ENCODE peak calls at places on chromosomes 1 and 21, in nine cellular contexts. One of them, this sample, is unnamed.

GRCh38 chr1:228513244-228513900 is 26.2 kb downstream of the RNF187 start:
- DNase-seq in ovary: no peak
- DNase-seq in K562: peak
- DNase-seq in A549: no peak
- DNase-seq in transverse colon: no peak
- DNase-seq in sigmoid colon: no peak
- DNase-seq in upper lobe of left lung: no peak
- DNase-seq in H1: no peak
- DNase-seq in esophagus muscularis mucosa: no peak
- DNase-seq in this sample: no peak

GRCh38 chr1:225441314-225442119 is 13.7 kb upstream of the LBR start:
- DNase-seq in ovary: no peak
- DNase-seq in K562: no peak
- DNase-seq in A549: peak
- DNase-seq in transverse colon: peak
- DNase-seq in sigmoid colon: peak
- DNase-seq in upper lobe of left lung: no peak
- DNase-seq in H1: no peak
- DNase-seq in esophagus muscularis mucosa: no peak
- DNase-seq in this sample: no peak

GRCh38 chr1:205642679-205643307 is 11.0 kb upstream of the ELK4 start:
- DNase-seq in ovary: no peak
- DNase-seq in K562: no peak
- DNase-seq in A549: no peak
- DNase-seq in transverse colon: no peak
- DNase-seq in sigmoid colon: no peak
- DNase-seq in upper lobe of left lung: no peak
- DNase-seq in H1: no peak
- DNase-seq in esophagus muscularis mucosa: no peak
- DNase-seq in this sample: no peak

GRCh38 chr21:43298546-43299440 is 128.1 kb downstream of the SIK1 start:
- DNase-seq in ovary: peak
- DNase-seq in K562: no peak
- DNase-seq in A549: no peak
- DNase-seq in transverse colon: no peak
- DNase-seq in sigmoid colon: no peak
- DNase-seq in upper lobe of left lung: no peak
- DNase-seq in H1: no peak
- DNase-seq in esophagus muscularis mucosa: no peak
- DNase-seq in this sample: no peak

GRCh38 chr1:117661027-117661426 is 55.2 kb downstream of the TENT5C start:
- DNase-seq in ovary: no peak
- DNase-seq in K562: no peak
- DNase-seq in A549: no peak
- DNase-seq in transverse colon: no peak
- DNase-seq in sigmoid colon: no peak
- DNase-seq in upper lobe of left lung: no peak
- DNase-seq in H1: no peak
- DNase-seq in esophagus muscularis mucosa: no peak
- DNase-seq in this sample: no peak

GRCh38 chr21:37449302-37449937 is 82.8 kb downstream of the DYRK1A start:
- DNase-seq in ovary: no peak
- DNase-seq in K562: no peak
- DNase-seq in A549: no peak
- DNase-seq in transverse colon: no peak
- DNase-seq in sigmoid colon: no peak
- DNase-seq in upper lobe of left lung: no peak
- DNase-seq in H1: no peak
- DNase-seq in esophagus muscularis mucosa: no peak
- DNase-seq in this sample: no peak

GRCh38 chr1:59105548-59106507 is 191.1 kb upstream of the FGGY start:
- DNase-seq in ovary: no peak
- DNase-seq in K562: no peak
- DNase-seq in A549: no peak
- DNase-seq in transverse colon: no peak
- DNase-seq in sigmoid colon: no peak
- DNase-seq in upper lobe of left lung: no peak
- DNase-seq in H1: no peak
- DNase-seq in esophagus muscularis mucosa: peak
- DNase-seq in this sample: no peak

GRCh38 chr21:18603246-18603645 is 199.7 kb upstream of the TMPRSS15 start:
- DNase-seq in ovary: no peak
- DNase-seq in K562: no peak
- DNase-seq in A549: no peak
- DNase-seq in transverse colon: no peak
- DNase-seq in sigmoid colon: no peak
- DNase-seq in upper lobe of left lung: no peak
- DNase-seq in H1: no peak
- DNase-seq in esophagus muscularis mucosa: no peak
- DNase-seq in this sample: no peak

GRCh38 chr1:119101563-119101962 is 38.9 kb downstream of the WARS2 start:
- DNase-seq in ovary: no peak
- DNase-seq in K562: no peak
- DNase-seq in A549: no peak
- DNase-seq in transverse colon: no peak
- DNase-seq in sigmoid colon: peak
- DNase-seq in upper lobe of left lung: peak
- DNase-seq in H1: no peak
- DNase-seq in esophagus muscularis mucosa: no peak
- DNase-seq in this sample: no peak

GRCh38 chr1:38701088-38701487 is 158.5 kb downstream of the RRAGC start:
- DNase-seq in ovary: no peak
- DNase-seq in K562: no peak
- DNase-seq in A549: no peak
- DNase-seq in transverse colon: no peak
- DNase-seq in sigmoid colon: no peak
- DNase-seq in upper lobe of left lung: no peak
- DNase-seq in H1: no peak
- DNase-seq in esophagus muscularis mucosa: peak
- DNase-seq in this sample: no peak

GRCh38 chr1:220803401-220804201 is 16.9 kb downstream of the MTARC1 start:
- DNase-seq in ovary: no peak
- DNase-seq in K562: peak
- DNase-seq in A549: peak
- DNase-seq in transverse colon: no peak
- DNase-seq in sigmoid colon: no peak
- DNase-seq in upper lobe of left lung: no peak
- DNase-seq in H1: no peak
- DNase-seq in esophagus muscularis mucosa: no peak
- DNase-seq in this sample: peak

GRCh38 chr1:216034506-216034905 is 388.7 kb downstream of the USH2A start:
- DNase-seq in ovary: no peak
- DNase-seq in K562: no peak
- DNase-seq in A549: no peak
- DNase-seq in transverse colon: no peak
- DNase-seq in sigmoid colon: no peak
- DNase-seq in upper lobe of left lung: no peak
- DNase-seq in H1: peak
- DNase-seq in esophagus muscularis mucosa: no peak
- DNase-seq in this sample: no peak

GRCh38 chr1:229000187-229000586 is 264.9 kb downstream of the RHOU start:
- DNase-seq in ovary: no peak
- DNase-seq in K562: no peak
- DNase-seq in A549: no peak
- DNase-seq in transverse colon: no peak
- DNase-seq in sigmoid colon: no peak
- DNase-seq in upper lobe of left lung: no peak
- DNase-seq in H1: no peak
- DNase-seq in esophagus muscularis mucosa: no peak
- DNase-seq in this sample: no peak

GRCh38 chr1:197955486-197956394 is 38.6 kb downstream of the LHX9 start:
- DNase-seq in ovary: no peak
- DNase-seq in K562: no peak
- DNase-seq in A549: no peak
- DNase-seq in transverse colon: no peak
- DNase-seq in sigmoid colon: no peak
- DNase-seq in upper lobe of left lung: no peak
- DNase-seq in H1: no peak
- DNase-seq in esophagus muscularis mucosa: no peak
- DNase-seq in this sample: no peak

GRCh38 chr1:22110016-22110415 is 32.9 kb downstream of the WNT4 start:
- DNase-seq in ovary: no peak
- DNase-seq in K562: no peak
- DNase-seq in A549: no peak
- DNase-seq in transverse colon: no peak
- DNase-seq in sigmoid colon: no peak
- DNase-seq in upper lobe of left lung: no peak
- DNase-seq in H1: no peak
- DNase-seq in esophagus muscularis mucosa: no peak
- DNase-seq in this sample: no peak

GRCh38 chr21:44087426-44088400 is 19.5 kb upstream of the PWP2 start:
- DNase-seq in ovary: no peak
- DNase-seq in K562: no peak
- DNase-seq in A549: no peak
- DNase-seq in transverse colon: no peak
- DNase-seq in sigmoid colon: no peak
- DNase-seq in upper lobe of left lung: peak
- DNase-seq in H1: no peak
- DNase-seq in esophagus muscularis mucosa: no peak
- DNase-seq in this sample: no peak

GRCh38 chr1:1986451-1987141 is 17.0 kb downstream of the CFAP74 start:
- DNase-seq in ovary: no peak
- DNase-seq in K562: no peak
- DNase-seq in A549: no peak
- DNase-seq in transverse colon: no peak
- DNase-seq in sigmoid colon: no peak
- DNase-seq in upper lobe of left lung: no peak
- DNase-seq in H1: no peak
- DNase-seq in esophagus muscularis mucosa: no peak
- DNase-seq in this sample: no peak
- TF ChIP-seq EP300 in ovary: no peak
- TF ChIP-seq EP300 in K562: no peak
- TF ChIP-seq EP300 in A549: no peak
- TF ChIP-seq EP300 in transverse colon: no peak
- TF ChIP-seq EP300 in sigmoid colon: no peak
- TF ChIP-seq EP300 in upper lobe of left lung: no peak
- TF ChIP-seq EP300 in H1: no peak
- TF ChIP-seq EP300 in esophagus muscularis mucosa: no peak
- TF ChIP-seq EP300 in this sample: no peak

DNA sequence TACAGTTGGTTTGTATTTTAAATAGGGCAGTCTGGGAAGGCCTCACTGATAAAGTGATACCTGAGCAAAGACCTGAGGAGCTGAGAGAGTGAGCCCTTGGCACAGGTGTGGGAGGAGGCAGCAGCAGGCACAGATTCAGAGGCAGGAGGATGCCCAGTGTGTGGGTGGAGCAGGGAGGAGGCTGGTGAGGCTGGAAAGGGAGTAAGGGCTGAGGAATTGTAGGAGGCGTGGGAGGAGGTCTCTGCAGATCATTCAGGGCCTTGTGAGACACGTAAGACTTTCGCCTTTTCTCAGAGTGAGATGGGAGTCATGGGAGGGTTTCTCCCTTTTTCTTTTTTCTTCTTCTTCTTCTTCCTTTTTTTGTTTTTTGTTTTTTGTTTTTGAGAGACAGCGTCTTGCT is 58.0 kb downstream of the RGL1 start:
- DNase-seq in ovary: no peak
- DNase-seq in K562: no peak
- DNase-seq in A549: no peak
- DNase-seq in transverse colon: no peak
- DNase-seq in sigmoid colon: no peak
- DNase-seq in upper lobe of left lung: no peak
- DNase-seq in H1: no peak
- DNase-seq in esophagus muscularis mucosa: no peak
- DNase-seq in this sample: no peak
- TF ChIP-seq POLR2A in ovary: no peak
- TF ChIP-seq POLR2A in K562: no peak
- TF ChIP-seq POLR2A in A549: no peak
- TF ChIP-seq POLR2A in transverse colon: no peak
- TF ChIP-seq POLR2A in sigmoid colon: no peak
- TF ChIP-seq POLR2A in upper lobe of left lung: no peak
- TF ChIP-seq POLR2A in H1: no peak
- TF ChIP-seq POLR2A in esophagus muscularis mucosa: no peak
- TF ChIP-seq POLR2A in this sample: no peak

GRCh38 chr1:31633117-31633516 is 11.6 kb downstream of the PEF1 start:
- DNase-seq in ovary: no peak
- DNase-seq in K562: peak
- DNase-seq in A549: peak
- DNase-seq in transverse colon: peak
- DNase-seq in sigmoid colon: no peak
- DNase-seq in upper lobe of left lung: peak
- DNase-seq in H1: no peak
- DNase-seq in esophagus muscularis mucosa: no peak
- DNase-seq in this sample: no peak
- TF ChIP-seq CTCF in ovary: no peak
- TF ChIP-seq CTCF in K562: peak
- TF ChIP-seq CTCF in A549: peak
- TF ChIP-seq CTCF in transverse colon: peak
- TF ChIP-seq CTCF in sigmoid colon: peak
- TF ChIP-seq CTCF in upper lobe of left lung: no peak
- TF ChIP-seq CTCF in H1: peak
- TF ChIP-seq CTCF in esophagus muscularis mucosa: no peak
- TF ChIP-seq CTCF in this sample: no peak

GRCh38 chr1:186984959-186985358 is 156.2 kb downstream of the PLA2G4A start:
- DNase-seq in ovary: no peak
- DNase-seq in K562: no peak
- DNase-seq in A549: no peak
- DNase-seq in transverse colon: no peak
- DNase-seq in sigmoid colon: no peak
- DNase-seq in upper lobe of left lung: no peak
- DNase-seq in H1: no peak
- DNase-seq in esophagus muscularis mucosa: no peak
- DNase-seq in this sample: no peak

GRCh38 chr1:186983327-186983726 is 154.6 kb downstream of the PLA2G4A start:
- DNase-seq in ovary: peak
- DNase-seq in K562: no peak
- DNase-seq in A549: no peak
- DNase-seq in transverse colon: peak
- DNase-seq in sigmoid colon: peak
- DNase-seq in upper lobe of left lung: peak
- DNase-seq in H1: no peak
- DNase-seq in esophagus muscularis mucosa: no peak
- DNase-seq in this sample: no peak

GRCh38 chr1:186987065-186987464 is 158.3 kb downstream of the PLA2G4A start:
- DNase-seq in ovary: no peak
- DNase-seq in K562: no peak
- DNase-seq in A549: no peak
- DNase-seq in transverse colon: no peak
- DNase-seq in sigmoid colon: no peak
- DNase-seq in upper lobe of left lung: no peak
- DNase-seq in H1: no peak
- DNase-seq in esophagus muscularis mucosa: no peak
- DNase-seq in this sample: no peak

GRCh38 chr1:186985889-186986491 is 157.2 kb downstream of the PLA2G4A start:
- DNase-seq in ovary: no peak
- DNase-seq in K562: peak
- DNase-seq in A549: peak
- DNase-seq in transverse colon: no peak
- DNase-seq in sigmoid colon: no peak
- DNase-seq in upper lobe of left lung: no peak
- DNase-seq in H1: no peak
- DNase-seq in esophagus muscularis mucosa: no peak
- DNase-seq in this sample: no peak

DNA sequence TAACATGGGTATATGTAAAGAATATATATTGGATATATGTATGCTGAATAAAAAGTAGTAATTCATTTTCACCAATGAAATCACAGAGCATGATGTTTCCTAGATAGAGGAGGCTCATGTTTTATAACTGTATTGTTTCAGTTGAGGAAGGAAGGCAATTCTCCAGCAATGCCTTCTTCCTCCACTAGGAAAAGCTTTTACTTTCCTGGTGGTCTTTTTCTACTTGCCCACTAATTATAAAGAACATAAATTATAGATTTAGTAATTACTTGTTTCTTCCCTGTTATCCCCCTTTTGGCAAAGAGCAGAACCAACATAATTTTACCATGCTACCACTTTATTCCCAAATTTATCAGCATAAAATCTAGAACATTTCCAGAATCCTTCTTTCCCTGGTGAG is 159.0 kb downstream of the PLA2G4A start:
- DNase-seq in ovary: no peak
- DNase-seq in K562: no peak
- DNase-seq in A549: no peak
- DNase-seq in transverse colon: no peak
- DNase-seq in sigmoid colon: no peak
- DNase-seq in upper lobe of left lung: no peak
- DNase-seq in H1: no peak
- DNase-seq in esophagus muscularis mucosa: no peak
- DNase-seq in this sample: no peak
- TF ChIP-seq EP300 in ovary: no peak
- TF ChIP-seq EP300 in K562: no peak
- TF ChIP-seq EP300 in A549: no peak
- TF ChIP-seq EP300 in transverse colon: no peak
- TF ChIP-seq EP300 in sigmoid colon: no peak
- TF ChIP-seq EP300 in upper lobe of left lung: no peak
- TF ChIP-seq EP300 in H1: no peak
- TF ChIP-seq EP300 in esophagus muscularis mucosa: no peak
- TF ChIP-seq EP300 in this sample: no peak